ENCODE peak calls at places on chromosomes 11 and 22, in seven cellular contexts. One of them, this sample, is unnamed.

GRCh38 chr11:125188021-125188420 is 23.5 kb downstream of the PKNOX2 start:
- DNase-seq in NCI-H774: no peak
- DNase-seq in endothelial cell of umbilical vein: no peak
- DNase-seq in sigmoid colon: no peak
- DNase-seq in dorsolateral prefrontal cortex: no peak
- DNase-seq in ELR: peak
- DNase-seq in naive thymus-derived CD8-positive, alpha-beta T cell: no peak
- DNase-seq in this sample: no peak

GRCh38 chr11:58788355-58789023 is 56.0 kb downstream of the GLYATL2 start:
- DNase-seq in dorsolateral prefrontal cortex: peak
- DNase-seq in endothelial cell of umbilical vein: peak
- DNase-seq in ELR: peak
- DNase-seq in NCI-H774: peak
- DNase-seq in naive thymus-derived CD8-positive, alpha-beta T cell: peak
- DNase-seq in sigmoid colon: no peak
- DNase-seq in this sample: peak

GRCh38 chr11:15800121-15800800 is 556.1 kb downstream of the SOX6 start:
- DNase-seq in NCI-H774: no peak
- DNase-seq in endothelial cell of umbilical vein: no peak
- DNase-seq in sigmoid colon: no peak
- DNase-seq in naive thymus-derived CD8-positive, alpha-beta T cell: no peak
- DNase-seq in dorsolateral prefrontal cortex: peak
- DNase-seq in ELR: peak
- DNase-seq in this sample: no peak

GRCh38 chr22:24938741-24939341 is 7.7 kb downstream of the LHFPL7 start:
- DNase-seq in naive thymus-derived CD8-positive, alpha-beta T cell: peak
- DNase-seq in dorsolateral prefrontal cortex: no peak
- DNase-seq in endothelial cell of umbilical vein: peak
- DNase-seq in sigmoid colon: no peak
- DNase-seq in ELR: peak
- DNase-seq in NCI-H774: peak
- DNase-seq in this sample: peak

GRCh38 chr11:69964247-69964643 is 113.9 kb upstream of the ANO1 start:
- DNase-seq in NCI-H774: no peak
- DNase-seq in dorsolateral prefrontal cortex: no peak
- DNase-seq in naive thymus-derived CD8-positive, alpha-beta T cell: no peak
- DNase-seq in ELR: no peak
- DNase-seq in endothelial cell of umbilical vein: no peak
- DNase-seq in sigmoid colon: no peak
- DNase-seq in this sample: no peak

GRCh38 chr11:114233755-114234154 is 62.4 kb upstream of the NNMT start:
- DNase-seq in endothelial cell of umbilical vein: no peak
- DNase-seq in naive thymus-derived CD8-positive, alpha-beta T cell: no peak
- DNase-seq in NCI-H774: peak
- DNase-seq in dorsolateral prefrontal cortex: no peak
- DNase-seq in ELR: no peak
- DNase-seq in sigmoid colon: no peak
- DNase-seq in this sample: no peak

GRCh38 chr11:14329702-14330101 is 29.3 kb downstream of the RRAS2 start:
- DNase-seq in dorsolateral prefrontal cortex: no peak
- DNase-seq in endothelial cell of umbilical vein: no peak
- DNase-seq in ELR: no peak
- DNase-seq in naive thymus-derived CD8-positive, alpha-beta T cell: no peak
- DNase-seq in NCI-H774: no peak
- DNase-seq in sigmoid colon: no peak
- DNase-seq in this sample: no peak

GRCh38 chr11:19027829-19028595 is 32.5 kb downstream of the MRGPRX2 start:
- DNase-seq in dorsolateral prefrontal cortex: no peak
- DNase-seq in NCI-H774: no peak
- DNase-seq in ELR: peak
- DNase-seq in sigmoid colon: no peak
- DNase-seq in endothelial cell of umbilical vein: peak
- DNase-seq in naive thymus-derived CD8-positive, alpha-beta T cell: no peak
- DNase-seq in this sample: no peak

GRCh38 chr11:27291302-27291889 is 71.6 kb downstream of the CCDC34 start:
- DNase-seq in endothelial cell of umbilical vein: no peak
- DNase-seq in dorsolateral prefrontal cortex: no peak
- DNase-seq in sigmoid colon: no peak
- DNase-seq in naive thymus-derived CD8-positive, alpha-beta T cell: peak
- DNase-seq in NCI-H774: no peak
- DNase-seq in ELR: peak
- DNase-seq in this sample: no peak

GRCh38 chr22:41513391-41513790 is 30.9 kb downstream of the POLR3H start:
- DNase-seq in dorsolateral prefrontal cortex: peak
- DNase-seq in naive thymus-derived CD8-positive, alpha-beta T cell: no peak
- DNase-seq in sigmoid colon: no peak
- DNase-seq in NCI-H774: no peak
- DNase-seq in endothelial cell of umbilical vein: no peak
- DNase-seq in ELR: no peak
- DNase-seq in this sample: no peak